ENCODE peak calls at places on chromosomes 4 and X, in five cellular contexts. C is Peyer's patch, O is left lung, I is transverse colon, D is mesendoderm. L is an unnamed sample.

GRCh38 chrX:437636-438390 is 51.1 kb upstream of the PPP2R3B start:
- DNase-seq in D (no peak), C (peak; percentile 31), I (no peak), O (no peak), L (no peak)

GRCh38 chr4:83247415-83248357 is 36.9 kb downstream of the COQ2 start:
- DNase-seq in I (no peak), O (no peak), D (no peak), C (no peak), L (no peak)

GRCh38 chrX:103417933-103418332 is 41.6 kb downstream of the BEX3 start:
- DNase-seq in O (no peak), C (no peak), I (no peak), D (no peak), L (no peak)

GRCh38 chr4:165207016-165207430 is 338 bp upstream of the KLHL2 start:
- DNase-seq in D (peak; percentile 46), C (peak; percentile 53), I (peak; percentile 31), O (no peak), L (peak; percentile 29)

GRCh38 chrX:42495139-42495538 is 282.8 kb downstream of the PPP1R2C start:
- DNase-seq in I (no peak), C (no peak), D (no peak), O (no peak), L (no peak)

GRCh38 chr4:139918994-139919393 is 235.0 kb downstream of the MAML3 start:
- DNase-seq in D (no peak), O (no peak), I (no peak), C (no peak), L (no peak)

GRCh38 chr4:146478009-146478408 is 43.7 kb downstream of the SLC10A7 start:
- DNase-seq in C (no peak), O (no peak), I (no peak), D (no peak), L (no peak)

GRCh38 chr4:44916406-44916805 is 190.1 kb upstream of the GNPDA2 start:
- DNase-seq in D (no peak), O (no peak), I (no peak), C (no peak), L (no peak)

GRCh38 chr4:84952004-84952403 is 14.5 kb downstream of the WDFY3 start:
- DNase-seq in D (no peak), O (no peak), I (no peak), C (no peak), L (no peak)

GRCh38 chrX:119410027-119410819 is 11.1 kb downstream of the SLC25A43 start:
- DNase-seq in O (peak; percentile 77), C (peak; percentile 79), D (peak; percentile 38), I (peak; percentile 80), L (no peak)

GRCh38 chr4:34766935-34767859 is 1477.1 kb downstream of the ARAP2 start:
- DNase-seq in C (no peak), O (no peak), D (no peak), I (no peak), L (no peak)

GRCh38 chr4:1246901-1247810 is 1.8 kb downstream of the CTBP1 start:
- DNase-seq in D (peak; percentile 13), I (peak; percentile 26), O (peak; percentile 79), C (peak; percentile 50), L (peak; percentile 58)

GRCh38 chrX:137071596-137071995 is 37.8 kb upstream of the GPR101 start:
- DNase-seq in O (no peak), C (no peak), D (no peak), I (no peak), L (no peak)

GRCh38 chr4:111398906-111399330 is 746.3 kb upstream of the FAM241A start:
- DNase-seq in O (no peak), D (no peak), I (no peak), C (no peak), L (no peak)

GRCh38 chrX:69067841-69068240 is 97.4 kb downstream of the PJA1 start:
- DNase-seq in C (peak; percentile 13), D (no peak), O (no peak), I (no peak), L (no peak)

GRCh38 chrX:105477351-105477750 is 256.9 kb upstream of the TEX13A start:
- DNase-seq in C (no peak), D (no peak), I (no peak), O (no peak), L (no peak)

GRCh38 chrX:67789536-67789935 is 245.7 kb downstream of the AR start:
- DNase-seq in O (no peak), C (no peak), I (no peak), D (no peak), L (no peak)

GRCh38 chrX:68438575-68438974 is 5.3 kb upstream of the OPHN1 start:
- DNase-seq in D (peak; percentile 54), I (no peak), C (no peak), O (no peak), L (no peak)

GRCh38 chr4:159341486-159341885 is 238.6 kb downstream of the RAPGEF2 start:
- DNase-seq in C (no peak), D (no peak), O (no peak), I (no peak), L (no peak)

GRCh38 chrX:98448524-98448923 is 1564.8 kb downstream of the RPA4 start:
- DNase-seq in D (peak; percentile 18), O (no peak), I (no peak), C (no peak), L (no peak)

GRCh38 chr4:73401412-73401811 is 2.7 kb upstream of the ALB start:
- DNase-seq in C (no peak), O (no peak), I (no peak), D (no peak), L (no peak)
- H3K4me1 ChIP-seq in C (no peaks in the 10 kb centered on the region), O (no peaks in the 10 kb centered on the region), I (no peaks in the 10 kb centered on the region), D (no peaks in the 10 kb centered on the region), L (no peaks in the 10 kb centered on the region)

GRCh38 chr4:6676722-6677558 is 16.7 kb upstream of the S100P start:
- DNase-seq in C (no peak), O (no peak), D (no peak), I (no peak), L (no peak)
- H3K4me3 ChIP-seq in C (no peak overlapping the region), O (no peak overlapping the region), D (no peak overlapping the region), I (no peak overlapping the region), L (peak overlapping the region; percentile 3)

GRCh38 chr4:88108747-88109122 is 49.7 kb downstream of the ABCG2 start:
- DNase-seq in C (no peak), I (no peak), O (no peak), D (no peak), L (no peak)
- H3K4me1 ChIP-seq in C (no peaks in the 10 kb centered on the region), I (peaks cover 4% of the 10 kb centered on the region), O (peaks cover 7% of the 10 kb centered on the region), D (no peaks in the 10 kb centered on the region), L (no peaks in the 10 kb centered on the region)

DNA sequence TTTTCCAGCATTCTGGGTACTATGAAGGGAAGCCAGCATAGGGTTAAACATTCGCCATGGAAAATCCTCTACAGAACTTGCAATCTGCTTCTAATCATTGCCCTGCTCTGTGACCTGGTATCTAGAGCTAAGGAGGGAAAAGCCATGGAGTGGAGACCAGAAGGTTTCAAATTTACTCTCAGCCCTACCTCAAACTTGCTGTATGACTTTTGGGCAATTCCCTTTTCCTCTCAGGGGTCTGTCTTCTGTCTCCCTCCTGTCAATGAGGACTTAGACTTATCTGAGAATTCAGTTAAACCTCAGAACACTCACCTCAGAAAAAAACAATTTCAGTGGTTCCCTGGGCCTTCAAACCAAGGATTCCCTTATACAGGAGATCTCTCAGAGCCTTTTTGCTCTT is 29.1 kb downstream of the ARHGEF9 start:
- DNase-seq in D (no peak), I (no peak), C (no peak), O (no peak), L (no peak)
- H3K4me3 ChIP-seq in D (no peak overlapping the region), I (no peak overlapping the region), C (no peak overlapping the region), O (no peak overlapping the region), L (no peak overlapping the region)

GRCh38 chr4:145176641-145177432 is 3.6 kb downstream of the OTUD4 start:
- DNase-seq in I (no peak), D (no peak), C (no peak), O (no peak), L (peak; percentile 32)
- H3K4me1 ChIP-seq in I (peaks cover 13% of the 10 kb centered on the region), D (peaks cover 8% of the 10 kb centered on the region), C (no peaks in the 10 kb centered on the region), O (peaks cover 55% of the 10 kb centered on the region), L (peaks cover 56% of the 10 kb centered on the region)

GRCh38 chrX:155251391-155251790 is 12.9 kb downstream of the RAB39B start:
- DNase-seq in O (no peak), I (no peak), C (no peak), D (no peak), L (no peak)
- H3K4me3 ChIP-seq in O (no peak overlapping the region), I (no peak overlapping the region), C (no peak overlapping the region), D (no peak overlapping the region), L (no peak overlapping the region)

GRCh38 chr4:93718233-93718632 is 110.3 kb upstream of the ATOH1 start:
- DNase-seq in O (no peak), C (no peak), D (no peak), I (no peak), L (no peak)

GRCh38 chr4:93719552-93719951 is 109.0 kb upstream of the ATOH1 start:
- DNase-seq in C (no peak), D (no peak), I (no peak), O (no peak), L (no peak)

DNA sequence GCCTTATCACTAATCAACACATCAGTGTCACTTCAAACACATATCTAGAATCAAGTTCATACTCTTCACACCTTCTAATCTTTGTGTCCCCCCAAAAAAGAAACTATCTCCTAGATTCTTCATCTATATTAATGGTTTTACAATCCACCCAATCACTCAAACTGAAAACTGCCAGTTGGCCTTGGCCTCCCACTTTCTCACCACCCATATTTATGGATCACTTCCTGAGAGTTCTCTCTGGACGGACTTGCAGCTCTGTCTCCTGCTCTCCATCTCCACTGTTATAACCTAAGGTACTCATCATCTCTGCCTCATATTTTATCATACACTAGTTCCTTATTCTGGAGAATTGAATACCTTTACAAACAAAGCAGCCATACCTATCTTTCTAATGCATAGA is 106.1 kb upstream of the ATOH1 start:
- DNase-seq in D (no peak), I (no peak), C (peak; percentile 63), O (no peak), L (no peak)
- H3K4me1 ChIP-seq in D (no peaks in the 10 kb centered on the region), I (no peaks in the 10 kb centered on the region), C (no peaks in the 10 kb centered on the region), O (no peaks in the 10 kb centered on the region), L (no peaks in the 10 kb centered on the region)

DNA sequence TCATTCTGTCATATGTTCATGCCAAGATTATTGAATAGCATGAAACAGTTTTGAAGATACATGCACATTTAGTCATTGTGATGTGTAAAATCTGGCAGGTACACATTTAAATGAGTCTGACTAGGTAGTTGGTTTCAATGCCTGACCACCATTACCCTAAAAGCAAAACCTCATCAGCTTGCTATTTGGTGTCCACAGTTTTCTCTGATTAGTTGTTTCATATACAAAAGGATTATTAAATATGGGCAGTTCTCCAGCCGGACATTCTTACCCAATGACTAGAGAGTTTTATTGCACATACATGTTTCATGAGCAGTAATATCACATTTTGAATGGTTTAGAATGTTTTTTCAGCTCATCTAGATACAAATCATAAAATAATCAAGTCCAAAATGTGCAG is 23.7 kb downstream of the DCHS2 start:
- DNase-seq in I (no peak), D (no peak), O (no peak), C (no peak), L (no peak)
- H3K4me3 ChIP-seq in I (no peak overlapping the region), D (no peak overlapping the region), O (no peak overlapping the region), C (no peak overlapping the region), L (no peak overlapping the region)